ENCODE peak calls at places on chromosomes 16 and 17, in ten cellular contexts. O is activated naive CD4-positive, alpha-beta T cell; N is Ammon's horn; W is astrocyte of the spinal cord; Z is activated CD8-positive, alpha-beta memory T cell treated with anti-CD3 and anti-CD28 coated beads for 24 hours; R is left colon; L is activated CD8-positive, alpha-beta T cell treated with anti-CD3 and anti-CD28 coated beads, Interleukin-2, amount 10 ng/mL, durations not matched to agents 7 days and 5 days; I is IMR-90; F is substantia nigra; Y is amygdala. H is an unnamed sample.

GRCh38 chr16:89035013-89035697 is 58.1 kb upstream of the CBFA2T3 start:
- DNase-seq in R (no peak), Z (no peak), O (no peak), N (no peak), L (no peak), F (no peak), I (no peak), W (no peak), Y (no peak), H (no peak)

GRCh38 chr17:2192367-2193028 is 111.1 kb downstream of the SMG6 start:
- DNase-seq in R (no peak), Y (no peak), I (peak; percentile 99), W (peak; percentile 97), L (peak; percentile 80), Z (peak; percentile 81), O (no peak), N (no peak), F (no peak), H (peak; percentile 85)

GRCh38 chr17:76264425-76264754 is 758 bp upstream of the UBALD2 start:
- DNase-seq in N (no peak), O (no peak), L (peak; percentile 59), R (no peak), I (no peak), W (no peak), Z (peak; percentile 69), Y (no peak), F (no peak), H (no peak)

GRCh38 chr17:73198930-73199260 is 6.0 kb downstream of the COG1 start:
- DNase-seq in O (no peak), L (no peak), W (no peak), Z (no peak), F (no peak), N (no peak), R (no peak), I (no peak), Y (no peak), H (no peak)

GRCh38 chr17:76927982-76928381 is 59.8 kb downstream of the MGAT5B start:
- DNase-seq in Z (no peak), F (no peak), N (no peak), R (no peak), Y (no peak), O (no peak), I (no peak), L (no peak), W (no peak), H (no peak)

GRCh38 chr17:2435852-2436251 is 35.0 kb upstream of the MNT start:
- DNase-seq in Z (no peak), Y (no peak), W (no peak), R (no peak), O (no peak), I (no peak), F (no peak), N (no peak), L (no peak), H (no peak)

GRCh38 chr16:21100447-21100846 is 50.2 kb downstream of the DNAH3 start:
- DNase-seq in R (no peak), Y (no peak), W (peak; percentile 89), O (no peak), Z (no peak), N (no peak), F (no peak), L (no peak), I (peak; percentile 90), H (no peak)

GRCh38 chr16:50988441-50988840 is 162.6 kb downstream of the SALL1 start:
- DNase-seq in N (no peak), R (no peak), Y (no peak), Z (no peak), W (no peak), I (no peak), O (no peak), F (no peak), L (no peak), H (no peak)

GRCh38 chr16:12010388-12011251 is 34.1 kb downstream of the SNX29 start:
- DNase-seq in F (no peak), I (no peak), R (no peak), W (no peak), O (no peak), Z (no peak), N (peak; percentile 21), L (no peak), Y (no peak), H (no peak)

GRCh38 chr16:11604783-11605563 is 18.3 kb upstream of the LITAF start:
- DNase-seq in I (peak; percentile 85), N (no peak), Y (no peak), Z (no peak), F (no peak), L (no peak), R (peak; percentile 60), O (no peak), W (no peak), H (no peak)

GRCh38 chr17:3843935-3844516 is 2.0 kb downstream of the NCBP3 start:
- DNase-seq in Z (peak; percentile 67), O (no peak), W (peak; percentile 14), N (peak; percentile 10), F (no peak), L (peak; percentile 72), R (peak; percentile 58), Y (no peak), I (no peak), H (no peak)

GRCh38 chr17:79019631-79020584 is 4.1 kb upstream of the C1QTNF1 start:
- DNase-seq in Y (no peak), L (peak; percentile 72), O (no peak), N (no peak), I (peak; percentile 78), F (no peak), Z (no peak), R (peak; percentile 65), W (peak; percentile 77), H (no peak)

GRCh38 chr16:1746693-1747195 is 24.6 kb downstream of the NME3 start:
- DNase-seq in R (no peak), F (no peak), Z (no peak), W (no peak), I (no peak), N (no peak), Y (no peak), L (no peak), O (no peak), H (no peak)

GRCh38 chr16:8721693-8722348 is 47.4 kb downstream of the ABAT start:
- DNase-seq in R (no peak), Z (no peak), L (no peak), W (no peak), Y (no peak), I (no peak), O (no peak), F (no peak), N (no peak), H (no peak)

GRCh38 chr16:86517652-86518258 is 7.4 kb downstream of the FOXF1 start:
- DNase-seq in F (peak; percentile 53), O (no peak), I (peak; percentile 88), Z (peak; percentile 68), N (peak; percentile 82), L (peak; percentile 52), Y (peak; percentile 66), R (peak; percentile 62), W (peak; percentile 68), H (no peak)

GRCh38 chr16:58515871-58516767 is 802 bp downstream of the SETD6 start:
- DNase-seq in Z (no peak), Y (no peak), N (no peak), O (no peak), R (peak; percentile 72), L (peak; percentile 61), W (no peak), F (no peak), I (no peak), H (no peak)

GRCh38 chr16:89700649-89701424 is 668 bp downstream of the SPATA2L start:
- DNase-seq in O (no peak), L (peak; percentile 73), Z (peak; percentile 76), W (peak; percentile 35), I (peak; percentile 24), Y (no peak), R (peak; percentile 81), F (no peak), N (peak; percentile 39), H (no peak)

GRCh38 chr16:65754799-65755691 is 611.4 kb upstream of the CDH5 start:
- DNase-seq in O (no peak), I (peak; percentile 75), Z (no peak), F (no peak), R (peak; percentile 19), W (no peak), Y (no peak), L (no peak), N (no peak), H (peak; percentile 90)